ENCODE peak calls at places on chromosomes 2 and 18, in four cellular contexts. A is endothelial cell of umbilical vein, K is HFFc6, Z is prostate gland. X is an unnamed sample.
A peak's percentile ranks its signal among the peaks of the same experiment; 100 is the strongest.

GRCh38 chr18:26460449-26461091 is 87.8 kb downstream of the KCTD1 start:
- DNase-seq in K (peak; percentile 17), Z (peak; percentile 36), A (peak; percentile 49), X (no peak)

GRCh38 chr2:141557329-141558098 is 573.3 kb downstream of the LRP1B start:
- DNase-seq in K (peak; percentile 82), A (peak; percentile 45), Z (no peak), X (peak; percentile 83)

GRCh38 chr18:76494541-76495403 is at the start of gene ZNF516:
- DNase-seq in A (no peak), Z (no peak), K (no peak), X (no peak)

GRCh38 chr2:105143467-105144127 is 97.9 kb upstream of the GPR45 start:
- DNase-seq in Z (peak; percentile 57), A (no peak), K (no peak), X (no peak)

GRCh38 chr2:180001726-180002125 is 5.4 kb downstream of the CWC22 start:
- DNase-seq in K (no peak), A (no peak), Z (no peak), X (no peak)

GRCh38 chr2:203551653-203552250 is 16.7 kb upstream of the RAPH1 start:
- DNase-seq in Z (peak; percentile 7), K (no peak), A (no peak), X (no peak)

GRCh38 chr18:72542993-72543361 is 1.2 kb downstream of the CBLN2 start:
- DNase-seq in Z (no peak), K (no peak), A (peak; percentile 7), X (no peak)

GRCh38 chr2:8224679-8225181 is 457.1 kb upstream of the ID2 start:
- DNase-seq in A (no peak), K (no peak), Z (no peak), X (no peak)

GRCh38 chr2:65071499-65072180 is 15.4 kb downstream of the CEP68 start:
- DNase-seq in Z (no peak), A (no peak), K (peak; percentile 41), X (no peak)

GRCh38 chr2:142863485-142863921 is 14.0 kb upstream of the KYNU start:
- DNase-seq in Z (no peak), K (peak; percentile 17), A (peak; percentile 76), X (peak; percentile 80)

GRCh38 chr18:36307513-36307912 is 10.0 kb downstream of the FHOD3 start:
- DNase-seq in Z (no peak), A (no peak), K (no peak), X (peak; percentile 41)

GRCh38 chr2:219041252-219041651 is at the start of gene CFAP65:
- DNase-seq in Z (peak; percentile 34), K (peak; percentile 18), A (peak; percentile 40), X (peak; percentile 20)

GRCh38 chr18:77103991-77104521 is 28.5 kb downstream of the MBP start:
- DNase-seq in Z (no peak), K (no peak), A (peak; percentile 46), X (no peak)

GRCh38 chr2:204680576-204680975 is 135.3 kb downstream of the PARD3B start:
- DNase-seq in A (no peak), Z (no peak), K (no peak), X (no peak)

GRCh38 chr18:79523221-79523737 is 127.5 kb downstream of the NFATC1 start:
- DNase-seq in K (no peak), A (no peak), Z (no peak), X (no peak)

DNA sequence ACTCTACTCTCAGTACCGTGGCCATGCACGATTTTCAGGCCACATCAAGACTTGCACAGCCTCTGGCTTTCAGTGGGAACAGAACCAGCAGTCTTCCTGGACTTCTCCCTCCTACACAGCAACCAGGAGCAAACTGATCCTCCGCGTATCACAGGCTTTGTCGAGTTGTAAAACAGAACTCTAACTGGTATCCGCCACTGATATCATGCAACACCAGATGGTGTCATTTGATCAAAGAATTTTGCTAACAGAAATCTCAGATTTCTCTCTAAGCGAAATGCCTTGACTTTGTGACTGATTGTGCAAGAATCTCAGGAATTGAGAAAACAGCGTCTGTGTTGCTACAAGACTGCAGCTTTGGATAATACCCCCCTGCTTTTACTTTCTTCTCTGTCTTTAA is 85.7 kb downstream of the COPS8 start:
- DNase-seq in Z (peak; percentile 19), A (peak; percentile 58), K (peak; percentile 91), X (peak; percentile 93)
- TF ChIP-seq CTCF in Z (no peak), A (no peak), K (peak; percentile 74), X (no peak)

DNA sequence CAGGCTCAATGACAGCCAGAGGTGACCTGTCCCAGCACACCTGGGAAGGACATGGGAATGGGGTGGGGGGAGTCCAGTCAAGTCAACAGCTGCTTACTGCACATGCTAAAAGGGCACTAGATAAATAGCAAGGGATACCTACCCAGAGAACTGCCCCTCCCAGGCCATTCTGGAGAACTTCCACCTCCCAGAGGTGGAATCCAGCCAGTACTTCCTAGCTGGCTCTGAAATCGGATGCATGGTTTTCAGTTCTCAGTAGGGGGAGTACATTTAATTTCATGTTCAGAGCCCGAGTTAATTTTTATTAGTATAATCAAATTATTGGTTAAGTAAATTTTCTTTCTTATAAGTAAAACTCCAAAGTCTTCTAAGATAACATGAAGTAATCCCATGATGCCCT is 28.9 kb upstream of the ITGA6 start:
- DNase-seq in K (no peak), Z (no peak), A (no peak), X (no peak)
- TF ChIP-seq CTCF in K (no peak), Z (no peak), A (no peak), X (no peak)

GRCh38 chr2:154132827-154133226 is 261.1 kb downstream of the GALNT13 start:
- DNase-seq in K (no peak), A (no peak), Z (no peak), X (no peak)
- TF ChIP-seq CTCF in K (no peak), A (no peak), Z (no peak), X (no peak)

GRCh38 chr2:158995677-158996049 is 27.2 kb downstream of the TANC1 start:
- DNase-seq in Z (no peak), K (no peak), A (no peak), X (no peak)

GRCh38 chr2:158998486-158999248 is 30.2 kb downstream of the TANC1 start:
- DNase-seq in A (peak; percentile 86), K (no peak), Z (no peak), X (no peak)

GRCh38 chr2:158997037-158997785 is 28.8 kb downstream of the TANC1 start:
- DNase-seq in Z (no peak), A (peak; percentile 48), K (no peak), X (no peak)

GRCh38 chr2:158994920-158995676 is 26.7 kb downstream of the TANC1 start:
- DNase-seq in K (no peak), A (no peak), Z (no peak), X (no peak)

DNA sequence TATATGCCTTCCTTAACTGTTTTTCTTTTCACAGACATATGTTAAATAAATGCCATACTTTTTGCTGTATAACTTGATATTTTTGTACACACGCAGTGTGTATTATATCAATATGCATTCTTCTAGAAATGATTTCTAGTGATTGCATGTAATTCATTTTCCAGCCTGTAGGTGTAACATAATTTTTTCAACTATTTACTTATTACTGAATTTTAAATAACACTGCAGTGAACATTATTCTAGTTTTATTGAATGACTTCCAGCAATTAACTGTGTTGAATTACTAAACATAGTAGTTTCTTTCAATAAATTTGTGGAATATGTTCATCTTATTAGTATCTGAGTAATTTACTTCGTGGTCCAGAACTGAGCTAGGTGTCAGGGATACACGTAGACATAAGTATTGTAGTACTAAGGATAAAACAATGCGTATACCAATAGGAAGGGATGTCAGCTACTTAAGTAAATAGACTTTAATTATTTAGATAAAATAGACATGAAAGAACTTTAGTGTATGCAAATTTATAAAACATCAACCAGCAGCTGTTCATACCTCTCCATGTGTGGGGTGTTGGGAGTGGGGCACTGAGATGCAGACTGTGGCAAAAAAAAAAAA is 28.0 kb downstream of the TANC1 start:
- DNase-seq in A (no peak), K (no peak), Z (no peak), X (no peak)
- TF ChIP-seq CTCF in A (no peak), K (peak; percentile 76), Z (peak; percentile 48), X (peak; percentile 31)

GRCh38 chr2:160408205-160408561 is 85.4 kb downstream of the RBMS1 start:
- DNase-seq in K (no peak), A (peak; percentile 27), Z (no peak), X (no peak)

GRCh38 chr2:160409480-160409879 is 84.1 kb downstream of the RBMS1 start:
- DNase-seq in A (no peak), Z (no peak), K (no peak), X (no peak)

GRCh38 chr2:160406591-160407392 is 86.8 kb downstream of the RBMS1 start:
- DNase-seq in A (peak; percentile 77), K (peak; percentile 63), Z (peak; percentile 52), X (no peak)

GRCh38 chr2:160407393-160408204 is 86.0 kb downstream of the RBMS1 start:
- DNase-seq in Z (peak; percentile 43), A (peak; percentile 60), K (peak; percentile 36), X (no peak)

DNA sequence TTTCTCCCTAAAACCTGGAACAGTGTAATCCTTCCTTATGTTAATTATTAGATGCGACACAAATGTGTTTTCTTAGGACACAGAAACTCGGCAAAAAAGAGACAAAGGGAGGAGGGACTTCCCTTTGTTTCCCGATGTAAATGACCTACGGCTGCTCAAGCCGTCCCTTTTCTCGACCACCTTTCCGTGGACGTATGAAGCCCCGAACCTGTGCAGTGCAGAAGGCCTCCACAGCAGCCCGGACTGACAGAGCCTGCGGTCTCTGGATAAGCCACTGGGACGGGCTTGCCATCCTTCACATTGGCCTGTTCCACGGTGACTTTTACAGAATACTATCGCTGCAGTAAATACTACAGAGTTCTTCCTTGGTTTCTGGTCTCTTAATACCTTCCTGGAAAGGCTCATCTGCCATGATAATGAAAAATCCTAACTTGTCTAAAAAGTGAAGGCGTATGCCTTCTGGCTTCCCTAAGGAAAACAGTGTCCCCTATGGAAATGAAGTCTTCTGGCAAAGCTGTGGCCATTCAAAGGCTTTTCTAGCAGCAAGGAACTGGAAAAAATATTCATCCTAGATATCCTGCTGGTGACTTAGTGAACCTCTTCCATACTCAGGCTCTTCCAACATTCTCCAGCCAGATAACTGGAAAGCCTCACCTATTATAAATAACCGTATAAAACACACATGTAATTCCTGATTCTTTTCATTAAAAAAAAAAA is 84.9 kb downstream of the RBMS1 start:
- DNase-seq in K (peak; percentile 20), Z (no peak), A (peak; percentile 51), X (no peak)
- TF ChIP-seq CTCF in K (peak; percentile 49), Z (no peak), A (no peak), X (no peak)

GRCh38 chr2:193584001-193584400 is 1389.3 kb upstream of the TMEFF2 start:
- DNase-seq in A (no peak), K (no peak), Z (no peak), X (no peak)

GRCh38 chr2:193581807-193582206 is 1387.1 kb upstream of the TMEFF2 start:
- DNase-seq in Z (no peak), A (no peak), K (no peak), X (no peak)

GRCh38 chr2:193580176-193580950 is 1385.6 kb upstream of the TMEFF2 start:
- DNase-seq in A (no peak), Z (no peak), K (no peak), X (no peak)

GRCh38 chr2:193584522-193584938 is 1389.8 kb upstream of the TMEFF2 start:
- DNase-seq in K (no peak), A (peak; percentile 16), Z (no peak), X (no peak)
- TF ChIP-seq CTCF in K (no peak), A (peak; percentile 18), Z (peak; percentile 27), X (peak; percentile 31)

X was measured in AG04450.